ENCODE peak calls at places on chromosome 18, in ten cellular contexts. O is IMR-90, U is esophagus muscularis mucosa, K is GM12892, A is stomach, N is A549, B is ovary, Q is suprapubic skin, G is body of pancreas, P is tibial nerve. L is an unnamed sample.

GRCh38 chr18:41096504-41096903 is 858.5 kb upstream of the PIK3C3 start:
- DNase-seq in O (peak), U (no peak), K (no peak), A (no peak), N (no peak), B (no peak), Q (no peak), G (no peak), P (no peak), L (no peak)

GRCh38 chr18:2108581-2108980 is 462.7 kb downstream of the METTL4 start:
- DNase-seq in O (no peak), U (no peak), K (no peak), A (no peak), N (no peak), B (no peak), Q (no peak), G (no peak), P (no peak), L (no peak)

GRCh38 chr18:42183746-42184145 is 228.7 kb downstream of the PIK3C3 start:
- DNase-seq in O (peak), U (no peak), K (no peak), A (no peak), N (peak), B (no peak), Q (no peak), G (no peak), P (no peak), L (no peak)

GRCh38 chr18:54607213-54607934 is 16.3 kb downstream of the DYNAP start:
- DNase-seq in O (peak), U (no peak), K (no peak), A (peak), N (peak), B (no peak), Q (no peak), G (peak), P (no peak), L (no peak)

GRCh38 chr18:68769423-68769822 is 28.5 kb upstream of the CCDC102B start:
- DNase-seq in O (no peak), U (no peak), K (no peak), A (no peak), N (no peak), B (no peak), Q (peak), G (no peak), P (peak), L (no peak)

GRCh38 chr18:46333371-46334199 is 229.4 kb downstream of the HAUS1 start:
- DNase-seq in O (no peak), U (no peak), K (no peak), A (no peak), N (peak), B (no peak), Q (peak), G (peak), P (no peak), L (no peak)

GRCh38 chr18:56884511-56884910 is 233.4 kb downstream of the WDR7 start:
- DNase-seq in O (no peak), U (no peak), K (no peak), A (no peak), N (no peak), B (no peak), Q (no peak), G (no peak), P (no peak), L (no peak)

GRCh38 chr18:5500158-5500939 is 43.4 kb downstream of the EPB41L3 start:
- DNase-seq in O (no peak), U (no peak), K (no peak), A (no peak), N (no peak), B (no peak), Q (no peak), G (no peak), P (no peak), L (no peak)

GRCh38 chr18:73462092-73462491 is 594.3 kb upstream of the NETO1 start:
- DNase-seq in O (peak), U (no peak), K (no peak), A (no peak), N (no peak), B (no peak), Q (no peak), G (no peak), P (no peak), L (no peak)

GRCh38 chr18:76619342-76620315 is 124.6 kb upstream of the ZNF516 start:
- DNase-seq in O (peak), U (no peak), K (no peak), A (peak), N (no peak), B (peak), Q (peak), G (peak), P (peak), L (no peak)

GRCh38 chr18:64260810-64261209 is 111.9 kb upstream of the LINC00305 start:
- DNase-seq in O (no peak), U (no peak), K (no peak), A (no peak), N (no peak), B (no peak), Q (no peak), G (no peak), P (no peak), L (no peak)

GRCh38 chr18:49238433-49239042 is 221.9 kb downstream of the DYM start:
- DNase-seq in O (peak), U (no peak), K (no peak), A (no peak), N (peak), B (no peak), Q (no peak), G (no peak), P (no peak), L (no peak)

GRCh38 chr18:905307-905947 is 756 bp downstream of the ADCYAP1 start:
- DNase-seq in O (no peak), U (no peak), K (no peak), A (no peak), N (no peak), B (no peak), Q (no peak), G (no peak), P (no peak), L (no peak)

GRCh38 chr18:48589797-48590519 is 51.1 kb downstream of the CTIF start:
- DNase-seq in O (no peak), U (no peak), K (no peak), A (peak), N (no peak), B (peak), Q (no peak), G (peak), P (peak), L (no peak)

GRCh38 chr18:79573921-79574491 is 105.6 kb upstream of the CTDP1 start:
- DNase-seq in O (no peak), U (no peak), K (no peak), A (no peak), N (no peak), B (no peak), Q (peak), G (no peak), P (peak), L (no peak)

GRCh38 chr18:58640428-58640805 is 11.5 kb upstream of the ALPK2 start:
- DNase-seq in O (no peak), U (no peak), K (no peak), A (no peak), N (no peak), B (no peak), Q (no peak), G (no peak), P (no peak), L (peak)

GRCh38 chr18:79394438-79395307 is 1.1 kb upstream of the NFATC1 start:
- DNase-seq in O (peak), U (no peak), K (no peak), A (no peak), N (peak), B (no peak), Q (peak), G (peak), P (peak), L (no peak)

GRCh38 chr18:9762561-9762960 is 54.5 kb downstream of the RAB31 start:
- DNase-seq in O (no peak), U (peak), K (no peak), A (no peak), N (no peak), B (no peak), Q (no peak), G (no peak), P (no peak), L (no peak)

GRCh38 chr18:79950440-79951341 is 762 bp downstream of the SLC66A2 start:
- DNase-seq in O (peak), U (no peak), K (no peak), A (peak), N (no peak), B (no peak), Q (peak), G (peak), P (no peak), L (no peak)

GRCh38 chr18:65235966-65236634 is 514.7 kb upstream of the CDH7 start:
- DNase-seq in O (no peak), U (no peak), K (no peak), A (no peak), N (no peak), B (peak), Q (no peak), G (no peak), P (no peak), L (no peak)

GRCh38 chr18:79975985-79976680 is 11.7 kb downstream of the HSBP1L1 start:
- DNase-seq in O (no peak), U (no peak), K (no peak), A (no peak), N (no peak), B (no peak), Q (no peak), G (peak), P (no peak), L (no peak)

GRCh38 chr18:26133652-26134051 is at the start of gene PSMA8:
- DNase-seq in O (no peak), U (no peak), K (peak), A (no peak), N (no peak), B (peak), Q (no peak), G (peak), P (no peak), L (no peak)

GRCh38 chr18:45748531-45748930 is 24.6 kb downstream of the SLC14A1 start:
- DNase-seq in O (peak), U (no peak), K (no peak), A (no peak), N (no peak), B (no peak), Q (no peak), G (no peak), P (no peak), L (no peak)

GRCh38 chr18:63097198-63097597 is 222.4 kb downstream of the BCL2 start:
- DNase-seq in O (no peak), U (peak), K (no peak), A (no peak), N (no peak), B (no peak), Q (no peak), G (no peak), P (no peak), L (peak)

GRCh38 chr18:29749699-29750098 is 1292.8 kb downstream of the DSC3 start:
- DNase-seq in O (peak), U (no peak), K (no peak), A (no peak), N (no peak), B (no peak), Q (no peak), G (no peak), P (no peak), L (no peak)

GRCh38 chr18:29501952-29502351 is 1325.0 kb upstream of the CDH2 start:
- DNase-seq in O (peak), U (no peak), K (no peak), A (no peak), N (peak), B (no peak), Q (no peak), G (no peak), P (no peak), L (no peak)

GRCh38 chr18:60215432-60215831 is 157.1 kb downstream of the MC4R start:
- DNase-seq in O (no peak), U (no peak), K (no peak), A (no peak), N (no peak), B (no peak), Q (no peak), G (no peak), P (no peak), L (no peak)

DNA sequence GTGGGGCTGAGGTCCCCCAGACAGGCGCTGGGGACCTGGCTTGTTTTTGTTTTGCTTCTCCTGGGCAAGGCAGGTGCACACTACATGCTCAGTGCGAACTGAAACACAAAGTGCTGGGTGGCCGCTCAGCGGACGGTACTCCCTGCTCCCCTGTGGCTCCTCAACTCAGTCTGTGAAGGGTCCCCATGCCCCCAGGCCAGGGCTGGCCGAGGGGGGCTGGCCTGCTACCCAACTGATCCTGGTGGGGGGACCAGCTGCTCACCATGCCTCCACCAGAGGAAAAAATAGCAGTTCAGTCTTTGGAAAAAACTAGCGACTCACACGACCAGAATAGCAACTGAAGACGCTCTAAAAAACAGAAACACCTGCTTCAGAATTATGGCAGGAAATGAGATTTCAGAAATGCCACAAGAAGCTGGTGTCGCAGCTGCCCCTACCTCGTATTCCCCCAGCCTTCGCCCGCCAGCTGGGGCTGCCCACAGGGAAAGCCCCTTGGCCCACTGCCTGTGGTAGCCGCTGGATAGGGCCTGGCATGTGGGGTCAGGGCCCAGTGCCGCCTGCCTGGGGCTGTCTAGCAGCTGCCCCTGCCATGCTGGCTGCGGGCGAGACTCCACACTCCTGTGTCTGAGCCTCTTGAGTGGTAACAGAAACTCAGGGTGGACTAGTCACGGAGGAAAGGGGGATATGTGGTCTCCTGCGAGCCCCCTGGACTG is 43.7 kb downstream of the MEX3C start:
- DNase-seq in O (no peak), U (peak), K (peak), A (no peak), N (no peak), B (no peak), Q (no peak), G (no peak), P (no peak), L (no peak)
- TF ChIP-seq POLR2A in O (no peak), U (no peak), K (no peak), A (no peak), N (no peak), B (no peak), Q (no peak), G (no peak), P (no peak), L (no peak)

GRCh38 chr18:50967714-50968661 is at the start of gene ELAC1:
- DNase-seq in O (peak), U (peak), K (peak), A (peak), N (peak), B (peak), Q (peak), G (peak), P (peak), L (no peak)
- TF ChIP-seq POLR2A in O (peak), U (peak), K (peak), A (no peak), N (peak), B (peak), Q (peak), G (peak), P (peak), L (no peak)

DNA sequence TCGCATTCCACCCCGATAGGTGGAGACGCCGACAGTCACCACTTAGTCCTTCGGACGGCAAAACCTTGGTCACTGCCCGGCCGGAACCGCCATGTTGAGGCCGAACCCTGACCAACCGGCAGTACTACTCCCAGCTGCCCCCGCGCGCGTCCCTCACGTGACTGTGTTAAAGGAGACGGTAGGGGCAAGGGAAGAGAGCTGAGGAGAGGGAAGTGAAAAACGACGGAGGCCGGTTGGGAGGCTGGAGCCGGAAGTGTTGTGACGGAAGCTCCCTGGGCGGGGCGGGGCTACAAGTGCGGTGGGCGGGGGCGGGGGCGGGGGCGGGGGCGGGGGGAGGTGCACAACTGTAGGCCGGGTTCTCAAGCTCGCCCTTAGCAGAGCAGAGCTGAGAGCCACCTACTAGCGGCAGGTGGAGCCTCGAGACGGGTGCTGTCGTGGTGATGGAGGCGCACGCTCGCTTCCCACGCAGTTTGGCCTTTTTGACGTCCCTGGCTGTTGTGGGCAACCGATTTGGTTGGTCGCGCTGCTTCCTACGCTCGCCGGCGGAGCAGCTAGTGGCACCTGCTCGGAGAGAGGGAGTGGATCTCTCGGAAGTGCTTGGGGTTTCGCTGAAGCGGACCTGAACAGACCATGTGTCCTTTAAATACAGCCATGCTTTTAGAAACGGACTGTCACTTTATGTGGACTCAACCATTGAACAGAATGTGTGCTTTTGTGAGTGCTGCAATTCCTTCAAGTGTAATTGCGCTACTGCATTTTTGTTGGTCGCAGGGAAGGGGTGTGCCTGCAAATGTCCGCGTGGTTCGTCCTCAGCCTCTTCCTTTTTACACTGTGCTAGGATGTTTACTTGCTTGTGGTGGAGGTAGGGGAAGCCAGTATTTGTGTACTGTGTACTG is at the start of gene TRAPPC8:
- DNase-seq in O (peak), U (peak), K (peak), A (peak), N (peak), B (peak), Q (peak), G (peak), P (peak), L (peak)
- TF ChIP-seq POLR2A in O (peak), U (peak), K (peak), A (no peak), N (peak), B (no peak), Q (no peak), G (peak), P (peak), L (peak)

GRCh38 chr18:74598350-74599001 is 806 bp downstream of the ZNF407 start:
- DNase-seq in O (peak), U (peak), K (peak), A (peak), N (peak), B (peak), Q (peak), G (peak), P (no peak), L (no peak)
- TF ChIP-seq POLR2A in O (no peak), U (no peak), K (no peak), A (no peak), N (no peak), B (no peak), Q (no peak), G (no peak), P (no peak), L (no peak)

GRCh38 chr18:23503038-23503966 is at the start of gene RMC1:
- DNase-seq in O (peak), U (peak), K (peak), A (peak), N (peak), B (peak), Q (peak), G (peak), P (peak), L (peak)
- TF ChIP-seq POLR2A in O (peak), U (peak), K (peak), A (no peak), N (peak), B (peak), Q (peak), G (peak), P (peak), L (no peak)

DNA sequence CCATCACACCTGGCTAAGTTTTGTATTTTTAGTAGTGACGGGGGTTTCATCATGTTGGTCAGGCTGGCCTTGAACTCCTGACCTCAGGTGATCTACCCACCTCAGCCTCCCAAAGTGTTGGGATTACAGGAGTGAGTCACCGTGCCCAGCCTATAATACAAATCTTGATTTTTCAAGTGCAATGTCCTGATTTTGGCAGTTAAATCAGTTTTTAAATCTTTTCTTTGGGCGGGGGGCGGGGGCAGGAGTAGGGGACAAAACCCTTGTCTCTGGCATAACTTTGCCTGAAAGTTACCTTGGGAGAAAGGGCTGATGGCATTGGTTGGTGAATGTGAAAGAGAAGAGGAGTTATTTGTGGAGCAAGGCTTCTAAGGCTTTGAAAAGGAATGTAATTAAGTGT is 12.3 kb downstream of the GALNT1 start:
- DNase-seq in O (no peak), U (no peak), K (no peak), A (no peak), N (no peak), B (no peak), Q (no peak), G (no peak), P (no peak), L (no peak)
- TF ChIP-seq POLR2A in O (no peak), U (no peak), K (no peak), A (no peak), N (no peak), B (no peak), Q (no peak), G (no peak), P (no peak), L (no peak)